ENCODE peak calls at places on chromosomes 12 and 14, in seven cellular contexts. One of them, this sample, is unnamed.

GRCh38 chr12:1517734-1518485 is 76.5 kb downstream of the FBXL14 start:
- DNase-seq in cardiac fibroblast: no peak
- DNase-seq in left ventricle myocardium inferior: no peak
- DNase-seq in Caco-2: no peak
- DNase-seq in fibroblast of lung: no peak
- DNase-seq in fibroblast of the aortic adventitia: no peak
- DNase-seq in A673: no peak
- DNase-seq in this sample: no peak

GRCh38 chr12:6769003-6769389 is 2.8 kb downstream of the PTMS start:
- DNase-seq in Caco-2: no peak
- DNase-seq in fibroblast of lung: peak
- DNase-seq in cardiac fibroblast: no peak
- DNase-seq in left ventricle myocardium inferior: peak
- DNase-seq in fibroblast of the aortic adventitia: no peak
- DNase-seq in A673: peak
- DNase-seq in this sample: peak

GRCh38 chr12:11067514-11067913 is 5.4 kb upstream of the TAS2R46 start:
- DNase-seq in cardiac fibroblast: peak
- DNase-seq in Caco-2: no peak
- DNase-seq in fibroblast of lung: peak
- DNase-seq in fibroblast of the aortic adventitia: peak
- DNase-seq in left ventricle myocardium inferior: no peak
- DNase-seq in A673: peak
- DNase-seq in this sample: peak

GRCh38 chr12:123471374-123472068 is 13.6 kb downstream of the SNRNP35 start:
- DNase-seq in fibroblast of the aortic adventitia: peak
- DNase-seq in A673: no peak
- DNase-seq in left ventricle myocardium inferior: peak
- DNase-seq in Caco-2: peak
- DNase-seq in cardiac fibroblast: peak
- DNase-seq in fibroblast of lung: peak
- DNase-seq in this sample: peak

GRCh38 chr14:39265741-39266588 is 32.2 kb downstream of the MIA2 start:
- DNase-seq in fibroblast of lung: peak
- DNase-seq in Caco-2: no peak
- DNase-seq in fibroblast of the aortic adventitia: peak
- DNase-seq in A673: peak
- DNase-seq in left ventricle myocardium inferior: peak
- DNase-seq in cardiac fibroblast: peak
- DNase-seq in this sample: peak

GRCh38 chr12:56632701-56633464 is 2.8 kb upstream of the BAZ2A start:
- DNase-seq in fibroblast of lung: no peak
- DNase-seq in cardiac fibroblast: peak
- DNase-seq in left ventricle myocardium inferior: no peak
- DNase-seq in A673: no peak
- DNase-seq in Caco-2: no peak
- DNase-seq in fibroblast of the aortic adventitia: no peak
- DNase-seq in this sample: no peak

GRCh38 chr14:99968156-99968920 is 96.9 kb upstream of the EVL start:
- DNase-seq in fibroblast of the aortic adventitia: peak
- DNase-seq in A673: no peak
- DNase-seq in Caco-2: no peak
- DNase-seq in fibroblast of lung: peak
- DNase-seq in cardiac fibroblast: peak
- DNase-seq in left ventricle myocardium inferior: no peak
- DNase-seq in this sample: peak

GRCh38 chr12:65602579-65603295 is 221.5 kb upstream of the HMGA2 start:
- DNase-seq in left ventricle myocardium inferior: peak
- DNase-seq in cardiac fibroblast: peak
- DNase-seq in A673: peak
- DNase-seq in Caco-2: peak
- DNase-seq in fibroblast of lung: peak
- DNase-seq in fibroblast of the aortic adventitia: peak
- DNase-seq in this sample: peak

GRCh38 chr12:41264281-41264680 is 76.2 kb downstream of the PDZRN4 start:
- DNase-seq in fibroblast of the aortic adventitia: peak
- DNase-seq in Caco-2: no peak
- DNase-seq in fibroblast of lung: no peak
- DNase-seq in cardiac fibroblast: peak
- DNase-seq in A673: no peak
- DNase-seq in left ventricle myocardium inferior: no peak
- DNase-seq in this sample: peak

GRCh38 chr12:60052483-60052882 is 456.7 kb downstream of the SLC16A7 start:
- DNase-seq in fibroblast of the aortic adventitia: no peak
- DNase-seq in Caco-2: no peak
- DNase-seq in cardiac fibroblast: peak
- DNase-seq in A673: no peak
- DNase-seq in left ventricle myocardium inferior: no peak
- DNase-seq in fibroblast of lung: peak
- DNase-seq in this sample: peak

GRCh38 chr12:93061414-93062099 is 132.5 kb upstream of the EEA1 start:
- DNase-seq in Caco-2: no peak
- DNase-seq in cardiac fibroblast: no peak
- DNase-seq in left ventricle myocardium inferior: peak
- DNase-seq in A673: no peak
- DNase-seq in fibroblast of lung: no peak
- DNase-seq in fibroblast of the aortic adventitia: peak
- DNase-seq in this sample: no peak

GRCh38 chr12:9948606-9949286 is 16.6 kb upstream of the CLEC2A start:
- DNase-seq in cardiac fibroblast: no peak
- DNase-seq in left ventricle myocardium inferior: no peak
- DNase-seq in Caco-2: no peak
- DNase-seq in fibroblast of lung: no peak
- DNase-seq in fibroblast of the aortic adventitia: no peak
- DNase-seq in A673: no peak
- DNase-seq in this sample: no peak

GRCh38 chr12:46557539-46558373 is 185.2 kb upstream of the SLC38A2 start:
- DNase-seq in Caco-2: no peak
- DNase-seq in fibroblast of lung: peak
- DNase-seq in A673: peak
- DNase-seq in cardiac fibroblast: peak
- DNase-seq in left ventricle myocardium inferior: no peak
- DNase-seq in fibroblast of the aortic adventitia: peak
- DNase-seq in this sample: no peak

GRCh38 chr12:114302117-114302516 is 103.8 kb downstream of the TBX5 start:
- DNase-seq in fibroblast of the aortic adventitia: no peak
- DNase-seq in fibroblast of lung: peak
- DNase-seq in left ventricle myocardium inferior: no peak
- DNase-seq in cardiac fibroblast: no peak
- DNase-seq in Caco-2: no peak
- DNase-seq in A673: no peak
- DNase-seq in this sample: no peak

GRCh38 chr12:106118-106561 is 39.6 kb downstream of the IQSEC3 start:
- DNase-seq in left ventricle myocardium inferior: peak
- DNase-seq in Caco-2: peak
- DNase-seq in fibroblast of the aortic adventitia: no peak
- DNase-seq in A673: no peak
- DNase-seq in fibroblast of lung: no peak
- DNase-seq in cardiac fibroblast: peak
- DNase-seq in this sample: no peak

GRCh38 chr14:50342211-50343080 is 30.3 kb downstream of the DMAC2L start:
- DNase-seq in fibroblast of the aortic adventitia: peak
- DNase-seq in cardiac fibroblast: peak
- DNase-seq in left ventricle myocardium inferior: peak
- DNase-seq in A673: peak
- DNase-seq in Caco-2: peak
- DNase-seq in fibroblast of lung: peak
- DNase-seq in this sample: peak

GRCh38 chr12:111056618-111057521 is 136.5 kb upstream of the MYL2 start:
- DNase-seq in A673: peak
- DNase-seq in fibroblast of lung: no peak
- DNase-seq in left ventricle myocardium inferior: no peak
- DNase-seq in cardiac fibroblast: no peak
- DNase-seq in Caco-2: no peak
- DNase-seq in fibroblast of the aortic adventitia: no peak
- DNase-seq in this sample: no peak

GRCh38 chr14:95018845-95019244 is 138.5 kb downstream of the DICER1 start:
- DNase-seq in A673: no peak
- DNase-seq in fibroblast of the aortic adventitia: peak
- DNase-seq in Caco-2: no peak
- DNase-seq in fibroblast of lung: no peak
- DNase-seq in cardiac fibroblast: no peak
- DNase-seq in left ventricle myocardium inferior: no peak
- DNase-seq in this sample: no peak

GRCh38 chr14:81471062-81471461 is 62.6 kb downstream of the SEL1L start:
- DNase-seq in cardiac fibroblast: no peak
- DNase-seq in A673: no peak
- DNase-seq in fibroblast of lung: no peak
- DNase-seq in fibroblast of the aortic adventitia: no peak
- DNase-seq in left ventricle myocardium inferior: no peak
- DNase-seq in Caco-2: no peak
- DNase-seq in this sample: no peak

GRCh38 chr14:95993768-95994592 is 45.2 kb upstream of the C14orf132 start:
- DNase-seq in A673: peak
- DNase-seq in fibroblast of lung: peak
- DNase-seq in left ventricle myocardium inferior: no peak
- DNase-seq in fibroblast of the aortic adventitia: peak
- DNase-seq in Caco-2: no peak
- DNase-seq in cardiac fibroblast: peak
- DNase-seq in this sample: peak

GRCh38 chr12:5503774-5504173 is 71.9 kb downstream of the NTF3 start:
- DNase-seq in fibroblast of lung: no peak
- DNase-seq in Caco-2: peak
- DNase-seq in A673: no peak
- DNase-seq in fibroblast of the aortic adventitia: no peak
- DNase-seq in left ventricle myocardium inferior: no peak
- DNase-seq in cardiac fibroblast: no peak
- DNase-seq in this sample: no peak

GRCh38 chr12:49703647-49704137 is 3.5 kb downstream of the FMNL3 start:
- DNase-seq in Caco-2: no peak
- DNase-seq in fibroblast of lung: peak
- DNase-seq in fibroblast of the aortic adventitia: peak
- DNase-seq in cardiac fibroblast: peak
- DNase-seq in left ventricle myocardium inferior: no peak
- DNase-seq in A673: no peak
- DNase-seq in this sample: peak
- H3K4me3 ChIP-seq in Caco-2: no peak
- H3K4me3 ChIP-seq in fibroblast of lung: no peak
- H3K4me3 ChIP-seq in fibroblast of the aortic adventitia: no peak
- H3K4me3 ChIP-seq in cardiac fibroblast: no peak
- H3K4me3 ChIP-seq in left ventricle myocardium inferior: no peak
- H3K4me3 ChIP-seq in A673: no peak
- H3K4me3 ChIP-seq in this sample: no peak

GRCh38 chr14:71554323-71554722 is 377.9 kb upstream of the RGS6 start:
- DNase-seq in Caco-2: no peak
- DNase-seq in cardiac fibroblast: no peak
- DNase-seq in fibroblast of the aortic adventitia: no peak
- DNase-seq in fibroblast of lung: no peak
- DNase-seq in A673: no peak
- DNase-seq in left ventricle myocardium inferior: no peak
- DNase-seq in this sample: no peak

GRCh38 chr14:71553779-71554178 is 378.4 kb upstream of the RGS6 start:
- DNase-seq in cardiac fibroblast: no peak
- DNase-seq in Caco-2: no peak
- DNase-seq in fibroblast of the aortic adventitia: no peak
- DNase-seq in A673: no peak
- DNase-seq in fibroblast of lung: no peak
- DNase-seq in left ventricle myocardium inferior: no peak
- DNase-seq in this sample: no peak

GRCh38 chr14:71554959-71555612 is 377.1 kb upstream of the RGS6 start:
- DNase-seq in cardiac fibroblast: no peak
- DNase-seq in fibroblast of the aortic adventitia: no peak
- DNase-seq in fibroblast of lung: no peak
- DNase-seq in Caco-2: no peak
- DNase-seq in left ventricle myocardium inferior: no peak
- DNase-seq in A673: no peak
- DNase-seq in this sample: no peak

GRCh38 chr14:71551291-71551955 is 380.8 kb upstream of the RGS6 start:
- DNase-seq in Caco-2: no peak
- DNase-seq in fibroblast of the aortic adventitia: peak
- DNase-seq in A673: no peak
- DNase-seq in left ventricle myocardium inferior: no peak
- DNase-seq in fibroblast of lung: peak
- DNase-seq in cardiac fibroblast: peak
- DNase-seq in this sample: peak

GRCh38 chr14:71552809-71553208 is 379.4 kb upstream of the RGS6 start:
- DNase-seq in left ventricle myocardium inferior: no peak
- DNase-seq in Caco-2: no peak
- DNase-seq in A673: no peak
- DNase-seq in fibroblast of lung: no peak
- DNase-seq in cardiac fibroblast: no peak
- DNase-seq in fibroblast of the aortic adventitia: no peak
- DNase-seq in this sample: no peak
- TF ChIP-seq CTCF in left ventricle myocardium inferior: no peak
- TF ChIP-seq CTCF in Caco-2: no peak
- TF ChIP-seq CTCF in A673: peak
- TF ChIP-seq CTCF in fibroblast of lung: no peak
- TF ChIP-seq CTCF in cardiac fibroblast: no peak
- TF ChIP-seq CTCF in fibroblast of the aortic adventitia: no peak
- TF ChIP-seq CTCF in this sample: no peak

DNA sequence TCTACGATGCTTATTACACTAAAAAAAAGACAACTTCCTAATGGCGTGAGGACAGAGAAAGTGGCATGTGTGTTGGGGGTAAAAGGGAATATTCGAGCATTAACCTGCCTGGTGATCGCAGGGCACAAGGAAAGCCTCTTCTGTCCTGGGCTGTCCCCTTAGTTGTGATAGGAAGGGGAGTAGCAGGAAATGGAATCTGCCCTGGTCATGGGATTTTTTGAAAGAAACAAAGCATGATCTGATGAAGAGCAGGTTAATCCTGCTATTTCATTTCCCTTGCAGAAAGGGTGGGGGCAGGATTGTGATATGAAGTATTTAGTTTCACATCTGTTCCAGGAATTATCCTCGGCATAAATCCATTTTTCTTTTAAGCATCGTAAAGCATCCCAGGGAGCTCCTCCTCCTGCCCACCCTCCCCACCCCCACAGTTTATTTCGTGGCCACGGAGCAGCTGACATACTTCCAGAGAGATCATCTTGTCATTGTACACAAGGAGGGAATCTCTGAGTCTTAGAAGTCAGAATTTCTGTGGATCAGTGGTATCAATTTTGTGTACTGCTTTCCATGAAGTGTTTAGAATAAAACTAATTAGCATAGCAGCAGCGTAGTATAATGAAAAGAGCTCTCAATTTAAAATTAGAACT is 53.1 kb downstream of the TGFB3 start:
- DNase-seq in fibroblast of lung: no peak
- DNase-seq in fibroblast of the aortic adventitia: peak
- DNase-seq in A673: peak
- DNase-seq in cardiac fibroblast: no peak
- DNase-seq in Caco-2: no peak
- DNase-seq in left ventricle myocardium inferior: no peak
- DNase-seq in this sample: no peak
- H3K4me3 ChIP-seq in fibroblast of lung: peak
- H3K4me3 ChIP-seq in fibroblast of the aortic adventitia: no peak
- H3K4me3 ChIP-seq in A673: no peak
- H3K4me3 ChIP-seq in cardiac fibroblast: peak
- H3K4me3 ChIP-seq in Caco-2: no peak
- H3K4me3 ChIP-seq in left ventricle myocardium inferior: peak
- H3K4me3 ChIP-seq in this sample: no peak

DNA sequence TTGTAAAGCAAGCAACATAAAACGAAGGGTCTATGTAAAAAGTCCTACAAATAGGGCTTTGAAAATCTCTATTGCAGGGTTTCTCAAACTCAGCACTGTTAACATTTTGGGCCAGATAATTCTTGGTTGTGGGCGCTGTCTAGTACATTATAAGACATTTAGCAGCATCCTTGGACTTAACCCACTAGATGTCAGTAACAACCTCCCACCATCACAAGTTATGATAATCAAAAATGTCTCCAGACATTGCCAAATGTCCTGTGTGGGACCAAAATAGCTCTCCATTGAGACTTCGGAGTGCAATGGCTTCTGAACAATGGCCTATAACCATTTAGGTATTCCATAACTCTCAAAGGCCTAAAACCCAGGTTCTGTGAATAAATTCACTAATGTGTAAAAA is 22.9 kb upstream of the DHRS7 start:
- DNase-seq in A673: peak
- DNase-seq in cardiac fibroblast: peak
- DNase-seq in left ventricle myocardium inferior: no peak
- DNase-seq in fibroblast of the aortic adventitia: peak
- DNase-seq in fibroblast of lung: no peak
- DNase-seq in Caco-2: no peak
- DNase-seq in this sample: no peak
- TF ChIP-seq CTCF in A673: peak
- TF ChIP-seq CTCF in cardiac fibroblast: no peak
- TF ChIP-seq CTCF in left ventricle myocardium inferior: peak
- TF ChIP-seq CTCF in fibroblast of the aortic adventitia: peak
- TF ChIP-seq CTCF in fibroblast of lung: no peak
- TF ChIP-seq CTCF in Caco-2: no peak
- TF ChIP-seq CTCF in this sample: peak

This sample was measured in astrocyte of the spinal cord.